ENCODE peak calls at places on chromosomes 4 and X, in seven cellular contexts. T is breast epithelium, M is upper lobe of left lung, Y is transverse colon, C is GM12892, N is HepG2, A is SK-N-MC. F is an unnamed sample.

GRCh38 chr4:55411621-55412020 is 15.9 kb downstream of the TMEM165 start:
- DNase-seq in T (no peak), M (no peak), Y (no peak), C (no peak), N (no peak), A (no peak), F (no peak)

GRCh38 chrX:23908219-23909003 is 605 bp downstream of the CXorf58 start:
- DNase-seq in T (no peak), M (no peak), Y (no peak), C (no peak), N (no peak), A (no peak), F (no peak)

GRCh38 chr4:183436417-183436816 is 8.0 kb upstream of the CDKN2AIP start:
- DNase-seq in T (no peak), M (no peak), Y (no peak), C (no peak), N (no peak), A (no peak), F (no peak)

GRCh38 chrX:53265771-53266170 is 15.6 kb downstream of the IQSEC2 start:
- DNase-seq in T (no peak), M (no peak), Y (no peak), C (no peak), N (no peak), A (peak), F (no peak)

GRCh38 chrX:72139538-72139937 is 7.8 kb upstream of the RTL5 start:
- DNase-seq in T (no peak), M (no peak), Y (no peak), C (no peak), N (no peak), A (no peak), F (no peak)

GRCh38 chrX:47285762-47286320 is 53.0 kb downstream of the USP11 start:
- DNase-seq in T (no peak), M (no peak), Y (no peak), C (no peak), N (no peak), A (no peak), F (no peak)

GRCh38 chrX:20414066-20414465 is 147.4 kb upstream of the RPS6KA3 start:
- DNase-seq in T (no peak), M (no peak), Y (no peak), C (no peak), N (no peak), A (no peak), F (no peak)

GRCh38 chr4:89305028-89305427 is 2.6 kb downstream of the GPRIN3 start:
- DNase-seq in T (no peak), M (no peak), Y (no peak), C (no peak), N (no peak), A (no peak), F (no peak)

GRCh38 chr4:176656108-176656507 is 136.6 kb downstream of the VEGFC start:
- DNase-seq in T (no peak), M (no peak), Y (no peak), C (no peak), N (no peak), A (no peak), F (no peak)

GRCh38 chr4:128386761-128387599 is 99.4 kb upstream of the PGRMC2 start:
- DNase-seq in T (peak), M (peak), Y (peak), C (no peak), N (no peak), A (no peak), F (peak)

GRCh38 chr4:26993541-26993940 is 132.9 kb downstream of the STIM2 start:
- DNase-seq in T (no peak), M (no peak), Y (no peak), C (no peak), N (no peak), A (no peak), F (no peak)

GRCh38 chr4:19158451-19158850 is 1093.3 kb upstream of the SLIT2 start:
- DNase-seq in T (no peak), M (no peak), Y (no peak), C (no peak), N (no peak), A (no peak), F (no peak)

GRCh38 chr4:1556541-1557220 is 127.4 kb downstream of the FAM53A start:
- DNase-seq in T (no peak), M (peak), Y (no peak), C (no peak), N (no peak), A (no peak), F (peak)

GRCh38 chrX:110003167-110004156 is 548 bp downstream of the TMEM164 start:
- DNase-seq in T (no peak), M (peak), Y (peak), C (peak), N (no peak), A (no peak), F (peak)

GRCh38 chr4:100391913-100392312 is 125.9 kb downstream of the EMCN start:
- DNase-seq in T (no peak), M (no peak), Y (no peak), C (no peak), N (no peak), A (no peak), F (no peak)

GRCh38 chr4:145511913-145512522 is 30.4 kb downstream of the SMAD1 start:
- DNase-seq in T (no peak), M (no peak), Y (no peak), C (no peak), N (no peak), A (no peak), F (no peak)

GRCh38 chr4:72295966-72296557 is 264.3 kb downstream of the NPFFR2 start:
- DNase-seq in T (no peak), M (no peak), Y (no peak), C (no peak), N (peak), A (peak), F (peak)

GRCh38 chr4:109629775-109630174 is 69.7 kb downstream of the MCUB start:
- DNase-seq in T (no peak), M (no peak), Y (no peak), C (no peak), N (no peak), A (no peak), F (no peak)

GRCh38 chr4:38131371-38132139 is 171.4 kb downstream of the PTTG2 start:
- DNase-seq in T (no peak), M (no peak), Y (peak), C (no peak), N (no peak), A (no peak), F (no peak)

GRCh38 chr4:78292336-78292735 is 235.2 kb downstream of the FRAS1 start:
- DNase-seq in T (no peak), M (no peak), Y (no peak), C (no peak), N (no peak), A (no peak), F (no peak)

GRCh38 chrX:116198810-116199209 is 28.3 kb downstream of the AGTR2 start:
- DNase-seq in T (no peak), M (no peak), Y (no peak), C (no peak), N (peak), A (no peak), F (no peak)

GRCh38 chr4:8907596-8908205 is 36.1 kb upstream of the HMX1 start:
- DNase-seq in T (no peak), M (peak), Y (no peak), C (no peak), N (no peak), A (no peak), F (peak)

GRCh38 chrX:17414839-17415238 is 39.8 kb downstream of the NHS start:
- DNase-seq in T (no peak), M (no peak), Y (peak), C (no peak), N (no peak), A (no peak), F (no peak)

GRCh38 chrX:133926809-133927208 is 58.6 kb downstream of the GPC3 start:
- DNase-seq in T (no peak), M (no peak), Y (no peak), C (no peak), N (no peak), A (no peak), F (no peak)

GRCh38 chr4:156100651-156101050 is 147.0 kb upstream of the CTSO start:
- DNase-seq in T (no peak), M (no peak), Y (no peak), C (no peak), N (no peak), A (no peak), F (no peak)

GRCh38 chrX:125319646-125320521 is at the start of gene TEX13C:
- DNase-seq in T (no peak), M (peak), Y (no peak), C (no peak), N (no peak), A (no peak), F (no peak)

GRCh38 chr4:167943872-167944505 is 148.3 kb upstream of the ANXA10 start:
- DNase-seq in T (no peak), M (no peak), Y (no peak), C (no peak), N (no peak), A (no peak), F (no peak)

GRCh38 chr4:99587803-99588202 is 13.2 kb downstream of the MTTP start:
- DNase-seq in T (no peak), M (no peak), Y (no peak), C (no peak), N (no peak), A (no peak), F (no peak)

GRCh38 chr4:98618670-98619069 is 39.7 kb downstream of the TSPAN5 start:
- DNase-seq in T (no peak), M (no peak), Y (no peak), C (no peak), N (no peak), A (no peak), F (no peak)

GRCh38 chr4:100895572-100896197 is 377.9 kb upstream of the EMCN start:
- DNase-seq in T (no peak), M (no peak), Y (no peak), C (peak), N (no peak), A (no peak), F (no peak)

GRCh38 chr4:15729910-15730533 is 27.2 kb downstream of the BST1 start:
- DNase-seq in T (no peak), M (no peak), Y (no peak), C (peak), N (peak), A (no peak), F (peak)

GRCh38 chrX:42684062-42684461 is 93.9 kb downstream of the PPP1R2C start:
- DNase-seq in T (no peak), M (no peak), Y (no peak), C (no peak), N (no peak), A (no peak), F (no peak)

GRCh38 chr4:128686032-128686465 is 123.5 kb upstream of the JADE1 start:
- DNase-seq in T (no peak), M (no peak), Y (no peak), C (no peak), N (peak), A (no peak), F (no peak)

GRCh38 chr4:73718375-73719373 is 21.7 kb upstream of the CXCL8 start:
- DNase-seq in T (no peak), M (no peak), Y (no peak), C (no peak), N (no peak), A (no peak), F (no peak)

GRCh38 chr4:128345650-128346049 is 58.0 kb upstream of the PGRMC2 start:
- DNase-seq in T (no peak), M (no peak), Y (no peak), C (no peak), N (no peak), A (no peak), F (no peak)

DNA sequence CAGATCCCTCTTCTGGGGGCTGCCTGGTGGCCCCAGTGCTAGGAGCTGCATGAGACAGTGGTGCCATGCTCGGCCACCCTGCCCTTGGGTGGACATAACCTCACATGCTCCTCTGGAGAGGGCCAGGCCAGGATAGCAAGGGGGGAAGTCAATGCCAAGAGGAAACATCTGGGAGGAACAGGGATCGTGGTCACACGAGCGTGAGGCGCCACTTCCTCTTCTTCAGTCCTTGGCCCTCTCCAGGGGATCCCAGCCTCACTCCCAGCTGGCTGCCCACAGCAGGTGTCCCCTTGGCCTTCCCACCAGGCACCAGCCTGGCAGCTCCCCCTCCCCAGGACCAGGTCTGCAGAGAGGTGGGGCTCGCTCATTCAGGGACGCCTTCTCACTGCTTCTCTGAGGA is 28.6 kb downstream of the TBC1D14 start:
- DNase-seq in T (no peak), M (no peak), Y (no peak), C (no peak), N (no peak), A (no peak), F (no peak)
- TF ChIP-seq POLR2AphosphoS5 in T (no peak), M (no peak), Y (no peak), C (no peak), N (no peak), A (no peak), F (no peak)

DNA sequence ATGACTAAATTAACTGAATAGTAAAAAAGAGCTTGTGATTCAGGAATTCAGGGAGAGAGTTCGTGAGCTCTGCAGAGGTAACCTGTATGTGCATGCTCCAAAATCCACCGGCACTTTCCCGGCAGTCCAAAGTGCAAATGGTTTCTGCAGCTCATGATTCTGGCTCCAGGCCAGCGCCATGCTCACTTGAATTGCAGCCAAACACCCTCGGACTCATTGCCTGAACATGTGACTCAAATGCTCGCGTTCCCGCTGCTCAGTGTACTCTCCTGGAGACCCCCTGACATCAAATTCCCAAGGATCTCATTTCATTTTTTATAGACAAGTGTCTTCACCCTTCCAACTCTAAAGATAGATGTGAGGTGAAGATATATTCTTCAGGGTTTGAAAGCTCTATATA is 44.1 kb upstream of the SH3RF1 start:
- DNase-seq in T (peak), M (no peak), Y (peak), C (no peak), N (peak), A (no peak), F (peak)
- TF ChIP-seq POLR2AphosphoS5 in T (no peak), M (no peak), Y (peak), C (no peak), N (no peak), A (peak), F (no peak)

GRCh38 chr4:153573881-153574807 is 108.0 kb downstream of the TMEM131L start:
- DNase-seq in T (peak), M (no peak), Y (peak), C (no peak), N (peak), A (peak), F (peak)
- TF ChIP-seq POLR2AphosphoS5 in T (no peak), M (no peak), Y (no peak), C (no peak), N (no peak), A (peak), F (no peak)

GRCh38 chr4:130125468-130125867 is 1029.5 kb downstream of the C4orf33 start:
- DNase-seq in T (no peak), M (no peak), Y (no peak), C (no peak), N (no peak), A (no peak), F (no peak)
- TF ChIP-seq POLR2AphosphoS5 in T (no peak), M (no peak), Y (no peak), C (no peak), N (no peak), A (no peak), F (no peak)

F was measured in SK-N-SH.